ENCODE peak calls at places on chromosomes 6 and 20, in ten cellular contexts. C, R, W, M, T, E, K, I, O and Z are unnamed samples.

GRCh38 chr6:63347599-63347998 is 27.8 kb upstream of the LGSN start:
- ATAC-seq in C (no peak), R (peak), W (peak), M (no peak), T (no peak), E (no peak), K (no peak), I (no peak), O (no peak), Z (peak)

GRCh38 chr6:96787846-96788580 is 49.3 kb downstream of the GPR63 start:
- ATAC-seq in C (no peak), R (no peak), W (no peak), M (no peak), T (no peak), E (no peak), K (no peak), I (no peak), O (no peak), Z (no peak)

GRCh38 chr6:148405893-148406292 is 63.3 kb downstream of the SASH1 start:
- ATAC-seq in C (peak), R (no peak), W (no peak), M (no peak), T (peak), E (no peak), K (no peak), I (no peak), O (no peak), Z (no peak)

GRCh38 chr20:23998392-23998791 is 9.8 kb upstream of the GGTLC1 start:
- ATAC-seq in C (no peak), R (no peak), W (peak), M (no peak), T (no peak), E (no peak), K (no peak), I (no peak), O (no peak), Z (no peak)

GRCh38 chr6:46583711-46584110 is 68.9 kb downstream of the CYP39A1 start:
- ATAC-seq in C (no peak), R (no peak), W (no peak), M (no peak), T (no peak), E (no peak), K (no peak), I (no peak), O (no peak), Z (no peak)

GRCh38 chr6:27260836-27261375 is 13.4 kb downstream of the PRSS16 start:
- ATAC-seq in C (no peak), R (no peak), W (no peak), M (no peak), T (no peak), E (no peak), K (no peak), I (no peak), O (no peak), Z (no peak)

GRCh38 chr20:2299301-2299700 is 3.5 kb downstream of the TGM3 start:
- ATAC-seq in C (peak), R (peak), W (no peak), M (no peak), T (peak), E (peak), K (no peak), I (peak), O (no peak), Z (no peak)

GRCh38 chr6:165163519-165163918 is 145.9 kb downstream of the C6orf118 start:
- ATAC-seq in C (no peak), R (no peak), W (no peak), M (no peak), T (no peak), E (no peak), K (no peak), I (no peak), O (no peak), Z (no peak)

GRCh38 chr6:15715060-15715459 is 52.2 kb upstream of the DTNBP1 start:
- ATAC-seq in C (no peak), R (peak), W (no peak), M (no peak), T (peak), E (no peak), K (no peak), I (no peak), O (peak), Z (no peak)

GRCh38 chr6:87789198-87789899 is 87.3 kb upstream of the AKIRIN2 start:
- ATAC-seq in C (peak), R (peak), W (peak), M (no peak), T (peak), E (peak), K (no peak), I (peak), O (no peak), Z (peak)

GRCh38 chr6:44254201-44254956 is 2.9 kb downstream of the SLC35B2 start:
- ATAC-seq in C (no peak), R (no peak), W (no peak), M (no peak), T (no peak), E (no peak), K (no peak), I (no peak), O (peak), Z (no peak)

GRCh38 chr6:150478651-150479498 is 110.1 kb downstream of the IYD start:
- ATAC-seq in C (peak), R (no peak), W (no peak), M (no peak), T (no peak), E (no peak), K (no peak), I (no peak), O (no peak), Z (no peak)